ENCODE peak calls at places on chromosome 16, in four cellular contexts. S is activated B cell treated with CpG ODN at 0.5 μM for 24 hours; R is effector CD8-positive, alpha-beta T cell; G is AG08395. Z is an unnamed sample.

GRCh38 chr16:29726845-29727379 is 18.9 kb downstream of the C16orf54 start:
- DNase-seq in G (no peak), S (no peak), R (no peak), Z (no peak)

GRCh38 chr16:165539-166374 is at the start of gene HBM:
- DNase-seq in R (no peak), G (no peak), S (no peak), Z (no peak)

GRCh38 chr16:19108409-19109287 is 5.1 kb upstream of the ITPRIPL2 start:
- DNase-seq in R (no peak), S (no peak), G (no peak), Z (no peak)

GRCh38 chr16:23865853-23866252 is 30.1 kb downstream of the PRKCB start:
- DNase-seq in R (no peak), G (no peak), S (no peak), Z (no peak)

GRCh38 chr16:88686439-88687253 is at the start of gene SNAI3:
- DNase-seq in S (peak), G (peak), R (peak), Z (peak)

GRCh38 chr16:86949116-86949515 is 368.1 kb downstream of the C16orf95 start:
- DNase-seq in S (no peak), R (no peak), G (no peak), Z (no peak)

GRCh38 chr16:15716694-15717447 is 66.8 kb downstream of the NDE1 start:
- DNase-seq in R (no peak), S (no peak), G (no peak), Z (no peak)

GRCh38 chr16:74923766-74924460 is 61.0 kb downstream of the WDR59 start:
- DNase-seq in R (no peak), S (no peak), G (no peak), Z (no peak)

GRCh38 chr16:8847623-8848022 is 21.2 kb downstream of the CARHSP1 start:
- DNase-seq in S (no peak), R (no peak), G (no peak), Z (no peak)

GRCh38 chr16:824601-825000 is 24.1 kb upstream of the GNG13 start:
- DNase-seq in R (no peak), G (no peak), S (no peak), Z (no peak)

GRCh38 chr16:74463888-74464287 is 42.6 kb upstream of the CLEC18B start:
- DNase-seq in G (no peak), R (no peak), S (no peak), Z (peak)

GRCh38 chr16:22678311-22678710 is 135.7 kb upstream of the HS3ST2 start:
- DNase-seq in R (no peak), S (no peak), G (no peak), Z (no peak)

GRCh38 chr16:30525844-30526136 is 576 bp downstream of the ZNF768 start:
- DNase-seq in R (no peak), S (no peak), G (no peak), Z (no peak)

GRCh38 chr16:75620326-75621169 is 2.5 kb downstream of the ADAT1 start:
- DNase-seq in R (no peak), G (no peak), S (no peak), Z (no peak)

GRCh38 chr16:14436410-14436955 is 193.6 kb downstream of the PARN start:
- DNase-seq in G (no peak), R (peak), S (no peak), Z (no peak)

GRCh38 chr16:25135239-25135878 is 23.8 kb downstream of the LCMT1 start:
- DNase-seq in S (no peak), R (no peak), G (peak), Z (no peak)

GRCh38 chr16:52546291-52546941 is 527 bp downstream of the TOX3 start:
- DNase-seq in G (no peak), S (no peak), R (no peak), Z (no peak)

GRCh38 chr16:84184775-84185174 is 2.1 kb downstream of the TAF1C start:
- DNase-seq in R (no peak), S (no peak), G (no peak), Z (no peak)

GRCh38 chr16:14302031-14302398 is 230.9 kb downstream of the MRTFB start:
- DNase-seq in G (peak), R (no peak), S (no peak), Z (peak)

GRCh38 chr16:27189335-27189972 is 13.9 kb upstream of the KDM8 start:
- DNase-seq in R (no peak), S (no peak), G (no peak), Z (no peak)

GRCh38 chr16:71384073-71384724 is 25.7 kb downstream of the CALB2 start:
- DNase-seq in S (no peak), G (no peak), R (no peak), Z (no peak)

GRCh38 chr16:396199-396598 is 800 bp upstream of the NME4 start:
- DNase-seq in S (no peak), R (no peak), G (no peak), Z (no peak)

GRCh38 chr16:16143941-16144340 is 79.4 kb downstream of the ABCC6 start:
- DNase-seq in S (no peak), R (no peak), G (peak), Z (no peak)

GRCh38 chr16:86986809-86987487 is 330.2 kb downstream of the C16orf95 start:
- DNase-seq in S (no peak), R (no peak), G (no peak), Z (no peak)

GRCh38 chr16:22648941-22649340 is 138.2 kb downstream of the NPIPB5 start:
- DNase-seq in S (no peak), R (no peak), G (no peak), Z (no peak)

GRCh38 chr16:23141033-23141432 is 8.2 kb downstream of the USP31 start:
- DNase-seq in S (no peak), R (no peak), G (no peak), Z (no peak)

GRCh38 chr16:46822270-46822669 is 8.7 kb downstream of the C16orf87 start:
- DNase-seq in S (no peak), R (no peak), G (peak), Z (no peak)

Z was measured in germinal center.